ENCODE peak calls at places on chromosome 21, in eight cellular contexts. One of them, this sample, is unnamed.

GRCh38 chr21:17527240-17527639 is 14.4 kb downstream of the CXADR start:
- DNase-seq in stimulated activated CD4-positive, alpha-beta T cell treated with anti-CD3 and anti-CD28 coated beads, Interleukin-4, amount 100 ng/mL, for 24 hours: no peak
- DNase-seq in activated CD4-positive, alpha-beta T cell treated with anti-CD3 and anti-CD28 coated beads for 24 hours: no peak
- DNase-seq in astrocyte: peak; percentile 87
- DNase-seq in heart right ventricle: no peak
- DNase-seq in WERI-Rb-1: no peak
- DNase-seq in H9: no peak
- DNase-seq in lower lobe of right lung: no peak
- DNase-seq in this sample: no peak

GRCh38 chr21:45618846-45619485 is 24.6 kb upstream of the PCBP3 start:
- DNase-seq in lower lobe of right lung: no peak
- DNase-seq in heart right ventricle: no peak
- DNase-seq in WERI-Rb-1: no peak
- DNase-seq in activated CD4-positive, alpha-beta T cell treated with anti-CD3 and anti-CD28 coated beads for 24 hours: no peak
- DNase-seq in stimulated activated CD4-positive, alpha-beta T cell treated with anti-CD3 and anti-CD28 coated beads, Interleukin-4, amount 100 ng/mL, for 24 hours: no peak
- DNase-seq in astrocyte: no peak
- DNase-seq in H9: peak; percentile 23
- DNase-seq in this sample: no peak

GRCh38 chr21:26624983-26625519 is 52.0 kb upstream of the CYYR1 start:
- DNase-seq in astrocyte: no peak
- DNase-seq in WERI-Rb-1: no peak
- DNase-seq in stimulated activated CD4-positive, alpha-beta T cell treated with anti-CD3 and anti-CD28 coated beads, Interleukin-4, amount 100 ng/mL, for 24 hours: no peak
- DNase-seq in heart right ventricle: no peak
- DNase-seq in activated CD4-positive, alpha-beta T cell treated with anti-CD3 and anti-CD28 coated beads for 24 hours: no peak
- DNase-seq in H9: no peak
- DNase-seq in lower lobe of right lung: no peak
- DNase-seq in this sample: no peak

GRCh38 chr21:16084776-16085364 is 355.1 kb downstream of the USP25 start:
- DNase-seq in activated CD4-positive, alpha-beta T cell treated with anti-CD3 and anti-CD28 coated beads for 24 hours: no peak
- DNase-seq in heart right ventricle: peak; percentile 61
- DNase-seq in stimulated activated CD4-positive, alpha-beta T cell treated with anti-CD3 and anti-CD28 coated beads, Interleukin-4, amount 100 ng/mL, for 24 hours: no peak
- DNase-seq in WERI-Rb-1: peak; percentile 17
- DNase-seq in astrocyte: peak; percentile 84
- DNase-seq in lower lobe of right lung: no peak
- DNase-seq in H9: no peak
- DNase-seq in this sample: no peak

GRCh38 chr21:46184625-46185555 is 631 bp upstream of the SPATC1L start:
- DNase-seq in activated CD4-positive, alpha-beta T cell treated with anti-CD3 and anti-CD28 coated beads for 24 hours: peak; percentile 50
- DNase-seq in heart right ventricle: peak; percentile 81
- DNase-seq in stimulated activated CD4-positive, alpha-beta T cell treated with anti-CD3 and anti-CD28 coated beads, Interleukin-4, amount 100 ng/mL, for 24 hours: peak; percentile 61
- DNase-seq in lower lobe of right lung: peak; percentile 92
- DNase-seq in H9: peak; percentile 95
- DNase-seq in astrocyte: peak; percentile 90
- DNase-seq in WERI-Rb-1: peak; percentile 95
- DNase-seq in this sample: peak; percentile 27

GRCh38 chr21:15365751-15366392 is 301.1 kb upstream of the NRIP1 start:
- DNase-seq in stimulated activated CD4-positive, alpha-beta T cell treated with anti-CD3 and anti-CD28 coated beads, Interleukin-4, amount 100 ng/mL, for 24 hours: no peak
- DNase-seq in activated CD4-positive, alpha-beta T cell treated with anti-CD3 and anti-CD28 coated beads for 24 hours: no peak
- DNase-seq in astrocyte: no peak
- DNase-seq in H9: peak; percentile 60
- DNase-seq in heart right ventricle: no peak
- DNase-seq in WERI-Rb-1: no peak
- DNase-seq in lower lobe of right lung: no peak
- DNase-seq in this sample: no peak

GRCh38 chr21:18666725-18667124 is 263.1 kb upstream of the TMPRSS15 start:
- DNase-seq in heart right ventricle: no peak
- DNase-seq in activated CD4-positive, alpha-beta T cell treated with anti-CD3 and anti-CD28 coated beads for 24 hours: no peak
- DNase-seq in stimulated activated CD4-positive, alpha-beta T cell treated with anti-CD3 and anti-CD28 coated beads, Interleukin-4, amount 100 ng/mL, for 24 hours: no peak
- DNase-seq in H9: no peak
- DNase-seq in WERI-Rb-1: no peak
- DNase-seq in lower lobe of right lung: no peak
- DNase-seq in astrocyte: no peak
- DNase-seq in this sample: no peak

GRCh38 chr21:21028275-21028814 is 30.1 kb downstream of the NCAM2 start:
- DNase-seq in activated CD4-positive, alpha-beta T cell treated with anti-CD3 and anti-CD28 coated beads for 24 hours: no peak
- DNase-seq in astrocyte: no peak
- DNase-seq in stimulated activated CD4-positive, alpha-beta T cell treated with anti-CD3 and anti-CD28 coated beads, Interleukin-4, amount 100 ng/mL, for 24 hours: no peak
- DNase-seq in lower lobe of right lung: no peak
- DNase-seq in H9: no peak
- DNase-seq in WERI-Rb-1: no peak
- DNase-seq in heart right ventricle: no peak
- DNase-seq in this sample: no peak

GRCh38 chr21:45078877-45079281 is 4.5 kb downstream of the ADARB1 start:
- DNase-seq in H9: no peak
- DNase-seq in lower lobe of right lung: no peak
- DNase-seq in heart right ventricle: no peak
- DNase-seq in WERI-Rb-1: no peak
- DNase-seq in activated CD4-positive, alpha-beta T cell treated with anti-CD3 and anti-CD28 coated beads for 24 hours: peak; percentile 53
- DNase-seq in stimulated activated CD4-positive, alpha-beta T cell treated with anti-CD3 and anti-CD28 coated beads, Interleukin-4, amount 100 ng/mL, for 24 hours: peak; percentile 82
- DNase-seq in astrocyte: peak; percentile 71
- DNase-seq in this sample: no peak

GRCh38 chr21:14768042-14768441 is 221.9 kb upstream of the SAMSN1 start:
- DNase-seq in lower lobe of right lung: no peak
- DNase-seq in heart right ventricle: no peak
- DNase-seq in H9: no peak
- DNase-seq in activated CD4-positive, alpha-beta T cell treated with anti-CD3 and anti-CD28 coated beads for 24 hours: no peak
- DNase-seq in astrocyte: no peak
- DNase-seq in stimulated activated CD4-positive, alpha-beta T cell treated with anti-CD3 and anti-CD28 coated beads, Interleukin-4, amount 100 ng/mL, for 24 hours: no peak
- DNase-seq in WERI-Rb-1: no peak
- DNase-seq in this sample: no peak

GRCh38 chr21:14591882-14592281 is 45.8 kb upstream of the SAMSN1 start:
- DNase-seq in H9: no peak
- DNase-seq in astrocyte: no peak
- DNase-seq in WERI-Rb-1: no peak
- DNase-seq in activated CD4-positive, alpha-beta T cell treated with anti-CD3 and anti-CD28 coated beads for 24 hours: no peak
- DNase-seq in heart right ventricle: peak; percentile 11
- DNase-seq in stimulated activated CD4-positive, alpha-beta T cell treated with anti-CD3 and anti-CD28 coated beads, Interleukin-4, amount 100 ng/mL, for 24 hours: peak; percentile 15
- DNase-seq in lower lobe of right lung: no peak
- DNase-seq in this sample: no peak

GRCh38 chr21:41032536-41032935 is 135.4 kb upstream of the BACE2 start:
- DNase-seq in astrocyte: peak; percentile 59
- DNase-seq in stimulated activated CD4-positive, alpha-beta T cell treated with anti-CD3 and anti-CD28 coated beads, Interleukin-4, amount 100 ng/mL, for 24 hours: no peak
- DNase-seq in heart right ventricle: no peak
- DNase-seq in activated CD4-positive, alpha-beta T cell treated with anti-CD3 and anti-CD28 coated beads for 24 hours: no peak
- DNase-seq in H9: no peak
- DNase-seq in lower lobe of right lung: no peak
- DNase-seq in WERI-Rb-1: no peak
- DNase-seq in this sample: peak; percentile 18

GRCh38 chr21:43025636-43026180 is 49.9 kb downstream of the CBS start:
- DNase-seq in lower lobe of right lung: no peak
- DNase-seq in heart right ventricle: no peak
- DNase-seq in activated CD4-positive, alpha-beta T cell treated with anti-CD3 and anti-CD28 coated beads for 24 hours: no peak
- DNase-seq in H9: no peak
- DNase-seq in astrocyte: peak; percentile 95
- DNase-seq in WERI-Rb-1: no peak
- DNase-seq in stimulated activated CD4-positive, alpha-beta T cell treated with anti-CD3 and anti-CD28 coated beads, Interleukin-4, amount 100 ng/mL, for 24 hours: no peak
- DNase-seq in this sample: no peak

GRCh38 chr21:36337099-36337509 is 17.1 kb downstream of the MORC3 start:
- DNase-seq in lower lobe of right lung: no peak
- DNase-seq in H9: no peak
- DNase-seq in activated CD4-positive, alpha-beta T cell treated with anti-CD3 and anti-CD28 coated beads for 24 hours: no peak
- DNase-seq in WERI-Rb-1: no peak
- DNase-seq in astrocyte: peak; percentile 52
- DNase-seq in heart right ventricle: no peak
- DNase-seq in stimulated activated CD4-positive, alpha-beta T cell treated with anti-CD3 and anti-CD28 coated beads, Interleukin-4, amount 100 ng/mL, for 24 hours: no peak
- DNase-seq in this sample: peak; percentile 87

GRCh38 chr21:34186119-34186719 is 112.8 kb downstream of the MRPS6 start:
- DNase-seq in lower lobe of right lung: no peak
- DNase-seq in stimulated activated CD4-positive, alpha-beta T cell treated with anti-CD3 and anti-CD28 coated beads, Interleukin-4, amount 100 ng/mL, for 24 hours: no peak
- DNase-seq in heart right ventricle: no peak
- DNase-seq in WERI-Rb-1: no peak
- DNase-seq in activated CD4-positive, alpha-beta T cell treated with anti-CD3 and anti-CD28 coated beads for 24 hours: no peak
- DNase-seq in H9: no peak
- DNase-seq in astrocyte: peak; percentile 15
- DNase-seq in this sample: no peak

GRCh38 chr21:31252611-31253010 is 91.5 kb downstream of the TIAM1 start:
- DNase-seq in stimulated activated CD4-positive, alpha-beta T cell treated with anti-CD3 and anti-CD28 coated beads, Interleukin-4, amount 100 ng/mL, for 24 hours: no peak
- DNase-seq in WERI-Rb-1: no peak
- DNase-seq in activated CD4-positive, alpha-beta T cell treated with anti-CD3 and anti-CD28 coated beads for 24 hours: no peak
- DNase-seq in lower lobe of right lung: no peak
- DNase-seq in H9: no peak
- DNase-seq in astrocyte: no peak
- DNase-seq in heart right ventricle: no peak
- DNase-seq in this sample: no peak

GRCh38 chr21:46004168-46004861 is 22.7 kb downstream of the COL6A1 start:
- DNase-seq in astrocyte: no peak
- DNase-seq in WERI-Rb-1: no peak
- DNase-seq in lower lobe of right lung: peak; percentile 43
- DNase-seq in activated CD4-positive, alpha-beta T cell treated with anti-CD3 and anti-CD28 coated beads for 24 hours: no peak
- DNase-seq in heart right ventricle: no peak
- DNase-seq in H9: peak; percentile 24
- DNase-seq in stimulated activated CD4-positive, alpha-beta T cell treated with anti-CD3 and anti-CD28 coated beads, Interleukin-4, amount 100 ng/mL, for 24 hours: no peak
- DNase-seq in this sample: no peak

GRCh38 chr21:43343095-43343991 is 83.6 kb downstream of the SIK1 start:
- DNase-seq in WERI-Rb-1: no peak
- DNase-seq in heart right ventricle: no peak
- DNase-seq in H9: no peak
- DNase-seq in activated CD4-positive, alpha-beta T cell treated with anti-CD3 and anti-CD28 coated beads for 24 hours: no peak
- DNase-seq in lower lobe of right lung: peak; percentile 94
- DNase-seq in astrocyte: no peak
- DNase-seq in stimulated activated CD4-positive, alpha-beta T cell treated with anti-CD3 and anti-CD28 coated beads, Interleukin-4, amount 100 ng/mL, for 24 hours: no peak
- DNase-seq in this sample: no peak

GRCh38 chr21:29940993-29941392 is 1.2 kb upstream of the GRIK1 start:
- DNase-seq in H9: no peak
- DNase-seq in activated CD4-positive, alpha-beta T cell treated with anti-CD3 and anti-CD28 coated beads for 24 hours: no peak
- DNase-seq in heart right ventricle: no peak
- DNase-seq in WERI-Rb-1: no peak
- DNase-seq in astrocyte: no peak
- DNase-seq in stimulated activated CD4-positive, alpha-beta T cell treated with anti-CD3 and anti-CD28 coated beads, Interleukin-4, amount 100 ng/mL, for 24 hours: no peak
- DNase-seq in lower lobe of right lung: no peak
- DNase-seq in this sample: no peak

GRCh38 chr21:44618504-44618903 is 6.6 kb downstream of the KRTAP10-8 start:
- DNase-seq in H9: peak; percentile 68
- DNase-seq in heart right ventricle: peak; percentile 39
- DNase-seq in WERI-Rb-1: peak; percentile 58
- DNase-seq in lower lobe of right lung: peak; percentile 53
- DNase-seq in stimulated activated CD4-positive, alpha-beta T cell treated with anti-CD3 and anti-CD28 coated beads, Interleukin-4, amount 100 ng/mL, for 24 hours: no peak
- DNase-seq in activated CD4-positive, alpha-beta T cell treated with anti-CD3 and anti-CD28 coated beads for 24 hours: no peak
- DNase-seq in astrocyte: peak; percentile 2
- DNase-seq in this sample: no peak

GRCh38 chr21:25359724-25360123 is 247.6 kb downstream of the MRPL39 start:
- DNase-seq in lower lobe of right lung: no peak
- DNase-seq in H9: no peak
- DNase-seq in stimulated activated CD4-positive, alpha-beta T cell treated with anti-CD3 and anti-CD28 coated beads, Interleukin-4, amount 100 ng/mL, for 24 hours: no peak
- DNase-seq in heart right ventricle: no peak
- DNase-seq in astrocyte: no peak
- DNase-seq in activated CD4-positive, alpha-beta T cell treated with anti-CD3 and anti-CD28 coated beads for 24 hours: no peak
- DNase-seq in WERI-Rb-1: no peak
- DNase-seq in this sample: no peak

GRCh38 chr21:33022828-33023573 is 2.7 kb upstream of the OLIG2 start:
- DNase-seq in activated CD4-positive, alpha-beta T cell treated with anti-CD3 and anti-CD28 coated beads for 24 hours: no peak
- DNase-seq in stimulated activated CD4-positive, alpha-beta T cell treated with anti-CD3 and anti-CD28 coated beads, Interleukin-4, amount 100 ng/mL, for 24 hours: no peak
- DNase-seq in heart right ventricle: no peak
- DNase-seq in H9: peak; percentile 50
- DNase-seq in lower lobe of right lung: no peak
- DNase-seq in WERI-Rb-1: no peak
- DNase-seq in astrocyte: no peak
- DNase-seq in this sample: no peak

GRCh38 chr21:32772281-32773047 is 909 bp upstream of the PAXBP1 start:
- DNase-seq in lower lobe of right lung: no peak
- DNase-seq in astrocyte: peak; percentile 38
- DNase-seq in activated CD4-positive, alpha-beta T cell treated with anti-CD3 and anti-CD28 coated beads for 24 hours: peak; percentile 53
- DNase-seq in stimulated activated CD4-positive, alpha-beta T cell treated with anti-CD3 and anti-CD28 coated beads, Interleukin-4, amount 100 ng/mL, for 24 hours: peak; percentile 80
- DNase-seq in heart right ventricle: peak; percentile 17
- DNase-seq in WERI-Rb-1: peak; percentile 42
- DNase-seq in H9: no peak
- DNase-seq in this sample: no peak

GRCh38 chr21:25997788-25998611 is 172.6 kb downstream of the APP start:
- DNase-seq in heart right ventricle: peak; percentile 17
- DNase-seq in WERI-Rb-1: peak; percentile 73
- DNase-seq in activated CD4-positive, alpha-beta T cell treated with anti-CD3 and anti-CD28 coated beads for 24 hours: no peak
- DNase-seq in H9: peak; percentile 78
- DNase-seq in lower lobe of right lung: no peak
- DNase-seq in stimulated activated CD4-positive, alpha-beta T cell treated with anti-CD3 and anti-CD28 coated beads, Interleukin-4, amount 100 ng/mL, for 24 hours: no peak
- DNase-seq in astrocyte: no peak
- DNase-seq in this sample: peak; percentile 20

GRCh38 chr21:42991992-42992740 is 17.8 kb downstream of the PKNOX1 start:
- DNase-seq in heart right ventricle: peak; percentile 81
- DNase-seq in H9: peak; percentile 35
- DNase-seq in stimulated activated CD4-positive, alpha-beta T cell treated with anti-CD3 and anti-CD28 coated beads, Interleukin-4, amount 100 ng/mL, for 24 hours: no peak
- DNase-seq in WERI-Rb-1: no peak
- DNase-seq in astrocyte: peak; percentile 89
- DNase-seq in activated CD4-positive, alpha-beta T cell treated with anti-CD3 and anti-CD28 coated beads for 24 hours: no peak
- DNase-seq in lower lobe of right lung: peak; percentile 56
- DNase-seq in this sample: no peak

GRCh38 chr21:36861595-36861883 is 104.9 kb downstream of the HLCS start:
- DNase-seq in stimulated activated CD4-positive, alpha-beta T cell treated with anti-CD3 and anti-CD28 coated beads, Interleukin-4, amount 100 ng/mL, for 24 hours: no peak
- DNase-seq in WERI-Rb-1: no peak
- DNase-seq in activated CD4-positive, alpha-beta T cell treated with anti-CD3 and anti-CD28 coated beads for 24 hours: no peak
- DNase-seq in astrocyte: no peak
- DNase-seq in H9: no peak
- DNase-seq in heart right ventricle: no peak
- DNase-seq in lower lobe of right lung: no peak
- DNase-seq in this sample: no peak

GRCh38 chr21:41367598-41368360 is 6.0 kb downstream of the MX2 start:
- DNase-seq in stimulated activated CD4-positive, alpha-beta T cell treated with anti-CD3 and anti-CD28 coated beads, Interleukin-4, amount 100 ng/mL, for 24 hours: no peak
- DNase-seq in astrocyte: no peak
- DNase-seq in activated CD4-positive, alpha-beta T cell treated with anti-CD3 and anti-CD28 coated beads for 24 hours: no peak
- DNase-seq in lower lobe of right lung: no peak
- DNase-seq in heart right ventricle: no peak
- DNase-seq in WERI-Rb-1: peak; percentile 30
- DNase-seq in H9: no peak
- DNase-seq in this sample: no peak

GRCh38 chr21:44424608-44425306 is 30.6 kb upstream of the LRRC3 start:
- DNase-seq in WERI-Rb-1: peak; percentile 8
- DNase-seq in heart right ventricle: no peak
- DNase-seq in astrocyte: no peak
- DNase-seq in stimulated activated CD4-positive, alpha-beta T cell treated with anti-CD3 and anti-CD28 coated beads, Interleukin-4, amount 100 ng/mL, for 24 hours: no peak
- DNase-seq in activated CD4-positive, alpha-beta T cell treated with anti-CD3 and anti-CD28 coated beads for 24 hours: no peak
- DNase-seq in H9: peak; percentile 26
- DNase-seq in lower lobe of right lung: no peak
- DNase-seq in this sample: no peak

GRCh38 chr21:29074007-29074376 is 544 bp upstream of the CCT8 start:
- DNase-seq in H9: no peak
- DNase-seq in WERI-Rb-1: no peak
- DNase-seq in stimulated activated CD4-positive, alpha-beta T cell treated with anti-CD3 and anti-CD28 coated beads, Interleukin-4, amount 100 ng/mL, for 24 hours: no peak
- DNase-seq in astrocyte: no peak
- DNase-seq in lower lobe of right lung: no peak
- DNase-seq in activated CD4-positive, alpha-beta T cell treated with anti-CD3 and anti-CD28 coated beads for 24 hours: no peak
- DNase-seq in heart right ventricle: no peak
- DNase-seq in this sample: no peak

GRCh38 chr21:28268685-28269084 is 724.0 kb downstream of the LTN1 start:
- DNase-seq in stimulated activated CD4-positive, alpha-beta T cell treated with anti-CD3 and anti-CD28 coated beads, Interleukin-4, amount 100 ng/mL, for 24 hours: no peak
- DNase-seq in H9: no peak
- DNase-seq in activated CD4-positive, alpha-beta T cell treated with anti-CD3 and anti-CD28 coated beads for 24 hours: no peak
- DNase-seq in lower lobe of right lung: no peak
- DNase-seq in WERI-Rb-1: no peak
- DNase-seq in heart right ventricle: no peak
- DNase-seq in astrocyte: no peak
- DNase-seq in this sample: no peak